ENCODE peak calls at places on chromosomes 3 and 15, in six cellular contexts. T is stimulated activated CD4-positive, alpha-beta T cell treated with anti-CD3 and anti-CD28 coated beads, Interleukin-4, amount 100 ng/mL, for 48 hours; D is GM23338; L is upper lobe of left lung; V is astrocyte of the spinal cord; F is spleen. U is an unnamed sample.

GRCh38 chr3:16200411-16200810 is 25.9 kb downstream of the GALNT15 start:
- DNase-seq in T (peak; percentile 23), D (no peak), L (peak; percentile 48), V (peak; percentile 78), F (no peak), U (no peak)

GRCh38 chr15:91101356-91101920 is 1.4 kb downstream of the SV2B start:
- DNase-seq in T (no peak), D (no peak), L (no peak), V (no peak), F (no peak), U (no peak)

GRCh38 chr3:10702961-10703740 is 112.9 kb upstream of the SLC6A11 start:
- DNase-seq in T (peak; percentile 10), D (peak; percentile 95), L (no peak), V (no peak), F (no peak), U (peak; percentile 81)

GRCh38 chr3:59115355-59116136 is 65.7 kb upstream of the CFAP20DC start:
- DNase-seq in T (no peak), D (no peak), L (no peak), V (no peak), F (no peak), U (no peak)

GRCh38 chr3:172101107-172101506 is 61.7 kb downstream of the FNDC3B start:
- DNase-seq in T (no peak), D (no peak), L (no peak), V (no peak), F (no peak), U (no peak)

GRCh38 chr3:67774676-67775075 is 120.3 kb upstream of the SUCLG2 start:
- DNase-seq in T (no peak), D (no peak), L (no peak), V (no peak), F (no peak), U (no peak)

GRCh38 chr15:45604321-45604720 is 17.1 kb downstream of the BLOC1S6 start:
- DNase-seq in T (no peak), D (no peak), L (no peak), V (no peak), F (no peak), U (no peak)

GRCh38 chr3:5192568-5193319 is 5.2 kb downstream of the EDEM1 start:
- DNase-seq in T (no peak), D (no peak), L (no peak), V (no peak), F (no peak), U (peak; percentile 22)

GRCh38 chr3:111338059-111338698 is 203.8 kb upstream of the CD96 start:
- DNase-seq in T (peak; percentile 17), D (peak; percentile 81), L (no peak), V (peak; percentile 87), F (no peak), U (peak; percentile 76)

GRCh38 chr15:101795455-101795854 is 7.9 kb upstream of the OR4F6 start:
- DNase-seq in T (no peak), D (no peak), L (no peak), V (peak; percentile 73), F (no peak), U (no peak)

GRCh38 chr3:191051037-191051436 is 148.0 kb upstream of the OSTN start:
- DNase-seq in T (no peak), D (peak; percentile 67), L (no peak), V (peak; percentile 59), F (no peak), U (peak; percentile 51)

GRCh38 chr3:157819826-157820517 is 286.2 kb downstream of the SHOX2 start:
- DNase-seq in T (no peak), D (peak; percentile 51), L (no peak), V (no peak), F (no peak), U (no peak)

GRCh38 chr15:48507416-48508065 is 138.0 kb downstream of the FBN1 start:
- DNase-seq in T (no peak), D (peak; percentile 87), L (no peak), V (peak; percentile 72), F (no peak), U (peak; percentile 71)

GRCh38 chr3:40581166-40581565 is 56.4 kb downstream of the ZNF621 start:
- DNase-seq in T (no peak), D (no peak), L (no peak), V (no peak), F (no peak), U (no peak)

GRCh38 chr3:142645236-142645793 is 49.1 kb downstream of the PLS1 start:
- DNase-seq in T (no peak), D (no peak), L (no peak), V (peak; percentile 65), F (no peak), U (peak; percentile 1)

GRCh38 chr3:16936233-16936632 is 51.5 kb downstream of the PLCL2 start:
- DNase-seq in T (no peak), D (peak; percentile 34), L (no peak), V (no peak), F (no peak), U (no peak)

GRCh38 chr15:64351265-64351664 is 4.7 kb downstream of the CSNK1G1 start:
- DNase-seq in T (no peak), D (no peak), L (no peak), V (no peak), F (no peak), U (no peak)

GRCh38 chr3:189458536-189458935 is 172.7 kb upstream of the TP63 start:
- DNase-seq in T (no peak), D (no peak), L (no peak), V (no peak), F (no peak), U (peak; percentile 83)

GRCh38 chr15:51706347-51706746 is 25.0 kb downstream of the SCG3 start:
- DNase-seq in T (no peak), D (no peak), L (no peak), V (no peak), F (no peak), U (peak; percentile 28)

GRCh38 chr3:16975083-16975482 is 90.3 kb downstream of the PLCL2 start:
- DNase-seq in T (no peak), D (no peak), L (no peak), V (no peak), F (no peak), U (no peak)

GRCh38 chr3:129312671-129313414 is 34.2 kb downstream of the HMCES start:
- DNase-seq in T (no peak), D (no peak), L (no peak), V (peak; percentile 8), F (no peak), U (peak; percentile 26)

GRCh38 chr3:151580592-151580991 is 119.7 kb upstream of the IGSF10 start:
- DNase-seq in T (no peak), D (no peak), L (no peak), V (peak; percentile 84), F (no peak), U (peak; percentile 73)

GRCh38 chr3:122908251-122908650 is 113.4 kb downstream of the SLC49A4 start:
- DNase-seq in T (no peak), D (no peak), L (no peak), V (no peak), F (no peak), U (no peak)

GRCh38 chr3:51798561-51798960 is 19.5 kb upstream of the IQCF6 start:
- DNase-seq in T (no peak), D (peak; percentile 72), L (no peak), V (no peak), F (no peak), U (peak; percentile 50)

GRCh38 chr15:74917676-74918075 is 11.0 kb upstream of the FAM219B start:
- DNase-seq in T (no peak), D (no peak), L (no peak), V (no peak), F (peak; percentile 4), U (peak; percentile 33)

GRCh38 chr15:63048986-63049665 is 6.6 kb downstream of the TPM1 start:
- DNase-seq in T (no peak), D (peak; percentile 51), L (peak; percentile 63), V (peak; percentile 72), F (peak; percentile 85), U (peak; percentile 68)

GRCh38 chr15:80609512-80609946 is 85.6 kb upstream of the ABHD17C start:
- DNase-seq in T (no peak), D (no peak), L (no peak), V (no peak), F (no peak), U (peak; percentile 30)

GRCh38 chr3:41362638-41363559 is 163.6 kb downstream of the CTNNB1 start:
- DNase-seq in T (no peak), D (peak; percentile 69), L (no peak), V (peak; percentile 14), F (no peak), U (peak; percentile 8)

GRCh38 chr3:632571-633170 is 436.1 kb downstream of the CHL1 start:
- DNase-seq in T (peak; percentile 19), D (peak; percentile 70), L (no peak), V (peak; percentile 44), F (no peak), U (peak; percentile 80)

GRCh38 chr3:60226907-60227306 is 1024.3 kb downstream of the FHIT start:
- DNase-seq in T (no peak), D (no peak), L (no peak), V (no peak), F (no peak), U (peak; percentile 55)

GRCh38 chr3:195259146-195259563 is 11.8 kb downstream of the XXYLT1 start:
- DNase-seq in T (no peak), D (no peak), L (no peak), V (peak; percentile 64), F (peak; percentile 79), U (no peak)

GRCh38 chr3:89690649-89691048 is 583.2 kb downstream of the EPHA3 start:
- DNase-seq in T (no peak), D (peak; percentile 1), L (no peak), V (peak; percentile 8), F (no peak), U (peak; percentile 3)

GRCh38 chr3:140736863-140737460 is 59.1 kb downstream of the TRIM42 start:
- DNase-seq in T (no peak), D (peak; percentile 77), L (no peak), V (peak; percentile 55), F (no peak), U (peak; percentile 64)

GRCh38 chr3:45688194-45688881 is 858 bp upstream of the SACM1L start:
- DNase-seq in T (no peak), D (peak; percentile 82), L (peak; percentile 21), V (no peak), F (peak; percentile 81), U (peak; percentile 82)

GRCh38 chr3:105629725-105630124 is 239.1 kb downstream of the CBLB start:
- DNase-seq in T (no peak), D (no peak), L (no peak), V (no peak), F (no peak), U (no peak)

GRCh38 chr3:16181361-16181760 is 6.9 kb downstream of the GALNT15 start:
- DNase-seq in T (no peak), D (no peak), L (no peak), V (no peak), F (no peak), U (no peak)

GRCh38 chr15:39517122-39517855 is 63.6 kb upstream of the THBS1 start:
- DNase-seq in T (no peak), D (no peak), L (no peak), V (no peak), F (no peak), U (no peak)

GRCh38 chr15:98746756-98747155 is 98.4 kb downstream of the IGF1R start:
- DNase-seq in T (no peak), D (no peak), L (no peak), V (no peak), F (no peak), U (no peak)

GRCh38 chr3:52020796-52021195 is 25.1 kb upstream of the RPL29 start:
- DNase-seq in T (no peak), D (no peak), L (no peak), V (no peak), F (no peak), U (no peak)